ENCODE peak calls at places on chromosomes 2 and 18, in nine cellular contexts. D, Y, B, V, I, M, O, A and W are unnamed samples.

GRCh38 chr18:55351220-55351619 is 236.8 kb downstream of the TCF4 start:
- DNase-seq in D (no peak), Y (no peak), B (no peak), V (no peak), I (no peak), M (no peak), O (no peak), A (no peak), W (peak)

GRCh38 chr2:221527759-221528444 is 44.2 kb downstream of the EPHA4 start:
- DNase-seq in D (no peak), Y (peak), B (no peak), V (no peak), I (no peak), M (no peak), O (no peak), A (no peak), W (no peak)

GRCh38 chr2:221572821-221573429 is 821 bp upstream of the EPHA4 start:
- DNase-seq in D (no peak), Y (peak), B (no peak), V (no peak), I (peak), M (peak), O (peak), A (peak), W (peak)

GRCh38 chr2:148947299-148947698 is 72.3 kb downstream of the KIF5C start:
- DNase-seq in D (no peak), Y (no peak), B (no peak), V (no peak), I (no peak), M (no peak), O (no peak), A (no peak), W (no peak)

GRCh38 chr2:26148501-26148900 is 24.4 kb upstream of the GAREM2 start:
- DNase-seq in D (no peak), Y (no peak), B (no peak), V (no peak), I (peak), M (no peak), O (no peak), A (no peak), W (no peak)

GRCh38 chr18:51006948-51007786 is 22.8 kb upstream of the SMAD4 start:
- DNase-seq in D (no peak), Y (no peak), B (no peak), V (no peak), I (no peak), M (no peak), O (no peak), A (no peak), W (no peak)

GRCh38 chr18:3357516-3357915 is 92.5 kb upstream of the TGIF1 start:
- DNase-seq in D (no peak), Y (no peak), B (no peak), V (no peak), I (no peak), M (no peak), O (no peak), A (no peak), W (no peak)

GRCh38 chr2:11092693-11093335 is 62.5 kb upstream of the SLC66A3 start:
- DNase-seq in D (no peak), Y (no peak), B (no peak), V (no peak), I (no peak), M (no peak), O (no peak), A (no peak), W (no peak)

GRCh38 chr2:46849080-46849715 is 66.4 kb downstream of the MCFD2 start:
- DNase-seq in D (no peak), Y (peak), B (no peak), V (no peak), I (no peak), M (no peak), O (no peak), A (no peak), W (peak)

GRCh38 chr2:238080518-238080917 is 19.6 kb upstream of the ESPNL start:
- DNase-seq in D (no peak), Y (no peak), B (no peak), V (no peak), I (no peak), M (no peak), O (peak), A (no peak), W (no peak)